ENCODE peak calls at places on chromosomes 13 and 19, in eight cellular contexts. K, C, G, D, A, S, R and N are unnamed samples. For H3K9me3, H3K4me1 and H3K27me3, the result is how much of the 10 kb centered on the place peaks cover.

GRCh38 chr13:33258437-33259193 is 26.9 kb downstream of the STARD13 start:
- DNase-seq in D (no peak), G (no peak), S (peak), R (no peak), C (no peak), A (no peak), K (no peak), N (no peak)

GRCh38 chr13:35618565-35619083 is 142.1 kb upstream of the MAB21L1 start:
- DNase-seq in S (no peak), A (no peak), K (no peak), G (no peak), C (no peak), R (no peak), D (no peak), N (no peak)

GRCh38 chr19:33799507-33799906 is 2.8 kb downstream of the KCTD15 start:
- DNase-seq in S (no peak), D (no peak), R (no peak), K (no peak), C (no peak), G (no peak), A (no peak), N (no peak)

GRCh38 chr19:34555447-34555846 is 73.9 kb downstream of the WTIP start:
- DNase-seq in R (no peak), D (no peak), S (peak), C (peak), G (no peak), K (peak), A (no peak), N (no peak)

GRCh38 chr13:24183741-24184182 is 23.2 kb downstream of the SPATA13 start:
- DNase-seq in G (no peak), D (no peak), S (no peak), K (no peak), R (no peak), A (peak), C (no peak), N (no peak)

GRCh38 chr13:107205318-107206112 is 637.6 kb upstream of the ARGLU1 start:
- DNase-seq in R (peak), S (peak), D (peak), C (peak), A (peak), G (peak), K (peak), N (no peak)

GRCh38 chr19:46994141-46994686 is 25.4 kb upstream of the NPAS1 start:
- DNase-seq in R (peak), D (no peak), G (no peak), A (no peak), S (no peak), K (no peak), C (no peak), N (no peak)

GRCh38 chr13:102609696-102610095 is 12.9 kb downstream of the TPP2 start:
- DNase-seq in C (no peak), G (no peak), K (no peak), R (no peak), S (no peak), A (no peak), D (no peak), N (no peak)

GRCh38 chr19:17762505-17763229 is 11.4 kb downstream of the FCHO1 start:
- DNase-seq in D (no peak), G (no peak), A (no peak), K (no peak), C (peak), S (peak), R (no peak), N (no peak)

GRCh38 chr19:47109541-47110375 is 3.8 kb downstream of the ZC3H4 start:
- DNase-seq in A (no peak), G (no peak), C (no peak), K (peak), D (peak), S (peak), R (no peak), N (peak)

GRCh38 chr19:9947441-9947840 is 11.1 kb upstream of the OLFM2 start:
- DNase-seq in C (no peak), S (no peak), A (no peak), G (no peak), K (no peak), D (no peak), R (no peak), N (no peak)

GRCh38 chr13:67383358-67383757 is 153.2 kb upstream of the PCDH9 start:
- DNase-seq in D (no peak), G (no peak), C (no peak), R (no peak), A (no peak), S (peak), K (no peak), N (no peak)

GRCh38 chr13:59086147-59086546 is 1077.6 kb downstream of the DIAPH3 start:
- DNase-seq in C (no peak), S (peak), D (no peak), G (no peak), A (no peak), R (no peak), K (no peak), N (no peak)

GRCh38 chr19:4889034-4889825 is 13.5 kb downstream of the ARRDC5 start:
- DNase-seq in C (no peak), G (no peak), A (no peak), S (no peak), D (no peak), K (no peak), R (no peak), N (no peak)

GRCh38 chr19:10095948-10096614 is 6.4 kb downstream of the ANGPTL6 start:
- DNase-seq in A (peak), G (peak), C (peak), R (peak), K (peak), S (peak), D (peak), N (peak)

GRCh38 chr19:49874503-49875157 is 2.5 kb downstream of the AKT1S1 start:
- DNase-seq in A (no peak), R (no peak), G (no peak), D (no peak), S (no peak), C (no peak), K (no peak), N (no peak)

GRCh38 chr19:7905859-7906258 is 2.2 kb downstream of the MAP2K7 start:
- DNase-seq in R (peak), C (no peak), G (no peak), A (peak), S (no peak), D (no peak), K (no peak), N (no peak)

GRCh38 chr13:101305981-101306411 is 110.3 kb downstream of the NALCN start:
- DNase-seq in C (no peak), S (no peak), G (no peak), K (no peak), A (no peak), D (no peak), R (no peak), N (no peak)

GRCh38 chr13:109900320-109900719 is 113.9 kb upstream of the IRS2 start:
- DNase-seq in G (no peak), R (no peak), D (no peak), C (peak), S (no peak), K (no peak), A (no peak), N (no peak)

GRCh38 chr13:73421310-73421912 is 362.6 kb downstream of the KLF5 start:
- DNase-seq in A (peak), K (no peak), C (no peak), G (no peak), D (no peak), R (no peak), S (no peak), N (no peak)

GRCh38 chr19:11541238-11541637 is 2.6 kb downstream of the CNN1 start:
- DNase-seq in K (no peak), C (no peak), R (no peak), S (no peak), D (no peak), G (no peak), A (no peak), N (no peak)

GRCh38 chr19:33998302-33998701 is 174.0 kb upstream of the LSM14A start:
- DNase-seq in A (peak), G (no peak), C (no peak), R (no peak), D (no peak), S (no peak), K (no peak), N (no peak)

GRCh38 chr13:110250258-110250891 is 56.6 kb downstream of the COL4A1 start:
- DNase-seq in K (no peak), D (no peak), G (peak), S (peak), A (no peak), R (peak), C (no peak), N (no peak)

GRCh38 chr13:32272021-32272695 is 43.0 kb downstream of the ZAR1L start:
- DNase-seq in C (no peak), G (no peak), D (no peak), R (no peak), S (no peak), A (no peak), K (no peak), N (no peak)

GRCh38 chr13:71522976-71523517 is 344.0 kb downstream of the DACH1 start:
- DNase-seq in C (no peak), S (no peak), G (no peak), K (no peak), D (no peak), A (no peak), R (no peak), N (no peak)

GRCh38 chr13:91085127-91085526 is 262.4 kb upstream of the MIR17HG start:
- DNase-seq in S (no peak), C (no peak), A (no peak), R (no peak), G (no peak), K (no peak), D (no peak), N (no peak)

GRCh38 chr19:31312629-31313244 is 36.5 kb downstream of the TSHZ3 start:
- DNase-seq in R (no peak), K (no peak), C (no peak), S (no peak), G (no peak), A (no peak), D (no peak), N (no peak)

GRCh38 chr13:96428904-96429303 is 339.0 kb downstream of the HS6ST3 start:
- DNase-seq in C (no peak), A (no peak), S (no peak), G (no peak), D (no peak), R (no peak), K (no peak), N (no peak)

GRCh38 chr13:63910406-63910957 is 2494.8 kb upstream of the PCDH20 start:
- DNase-seq in K (no peak), R (no peak), D (no peak), A (no peak), S (peak), C (peak), G (no peak), N (no peak)

GRCh38 chr13:49936943-49937273 is 768 bp upstream of the SPRYD7 start:
- DNase-seq in S (no peak), A (no peak), D (no peak), C (peak), G (no peak), R (no peak), K (no peak), N (no peak)

GRCh38 chr19:18233224-18233825 is 7.1 kb upstream of the PDE4C start:
- DNase-seq in K (peak), R (no peak), C (peak), S (peak), D (peak), G (no peak), A (peak), N (peak)

GRCh38 chr13:97211986-97212385 is 10.1 kb upstream of the MBNL2 start:
- DNase-seq in R (no peak), A (no peak), D (no peak), K (no peak), G (no peak), S (no peak), C (no peak), N (no peak)

GRCh38 chr19:6740589-6741348 is 1.3 kb downstream of the TRIP10 start:
- DNase-seq in R (peak), K (no peak), C (peak), S (peak), G (no peak), D (peak), A (peak), N (no peak)

GRCh38 chr13:40682449-40683240 is 16.2 kb upstream of the FOXO1 start:
- DNase-seq in D (no peak), C (peak), A (no peak), K (peak), S (peak), R (no peak), G (no peak), N (peak)
- H3K9me3 ChIP-seq in D (under half), C (under half), A (under half), K (under half), S (under half), R (under half), G (under half), N (under half)

GRCh38 chr19:2977001-2977685 is at the start of gene TLE6:
- DNase-seq in D (peak), R (peak), C (peak), G (peak), A (peak), S (peak), K (peak), N (peak)

GRCh38 chr19:2976609-2977000 is 759 bp upstream of the TLE6 start:
- DNase-seq in S (no peak), K (no peak), A (no peak), G (no peak), D (no peak), C (peak), R (no peak), N (no peak)

GRCh38 chr19:2970201-2970838 is 7.0 kb upstream of the TLE6 start:
- DNase-seq in S (peak), K (no peak), D (no peak), G (no peak), R (no peak), A (no peak), C (no peak), N (no peak)

GRCh38 chr19:2974342-2974932 is 2.9 kb upstream of the TLE6 start:
- DNase-seq in S (no peak), D (no peak), A (no peak), G (peak), K (no peak), R (peak), C (peak), N (no peak)

DNA sequence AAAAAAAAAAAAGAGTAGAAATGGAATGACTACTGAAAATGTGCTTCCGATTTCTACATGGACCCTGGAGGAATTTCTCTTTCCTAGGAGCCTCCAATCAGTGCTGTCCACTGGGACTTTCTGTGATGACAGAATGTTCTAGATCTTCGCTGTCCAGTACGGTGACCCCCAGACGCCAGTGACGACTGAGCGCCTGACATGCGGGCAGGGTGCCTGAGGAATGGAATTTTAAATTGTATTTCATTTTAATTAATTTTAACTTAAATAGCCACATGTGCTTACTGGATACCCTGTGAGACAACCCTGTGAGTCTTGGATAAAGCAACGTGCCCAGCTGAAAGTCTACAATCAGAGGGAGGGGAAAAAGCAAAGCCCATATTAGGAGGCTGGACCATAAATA is 4.1 kb upstream of the TLE6 start:
- DNase-seq in A (no peak), K (no peak), S (no peak), R (peak), D (no peak), G (no peak), C (no peak), N (no peak)
- H3K4me1 ChIP-seq in A (under half), K (under half), S (under half), R (under half), D (under half), G (under half), C (under half), N (under half)

DNA sequence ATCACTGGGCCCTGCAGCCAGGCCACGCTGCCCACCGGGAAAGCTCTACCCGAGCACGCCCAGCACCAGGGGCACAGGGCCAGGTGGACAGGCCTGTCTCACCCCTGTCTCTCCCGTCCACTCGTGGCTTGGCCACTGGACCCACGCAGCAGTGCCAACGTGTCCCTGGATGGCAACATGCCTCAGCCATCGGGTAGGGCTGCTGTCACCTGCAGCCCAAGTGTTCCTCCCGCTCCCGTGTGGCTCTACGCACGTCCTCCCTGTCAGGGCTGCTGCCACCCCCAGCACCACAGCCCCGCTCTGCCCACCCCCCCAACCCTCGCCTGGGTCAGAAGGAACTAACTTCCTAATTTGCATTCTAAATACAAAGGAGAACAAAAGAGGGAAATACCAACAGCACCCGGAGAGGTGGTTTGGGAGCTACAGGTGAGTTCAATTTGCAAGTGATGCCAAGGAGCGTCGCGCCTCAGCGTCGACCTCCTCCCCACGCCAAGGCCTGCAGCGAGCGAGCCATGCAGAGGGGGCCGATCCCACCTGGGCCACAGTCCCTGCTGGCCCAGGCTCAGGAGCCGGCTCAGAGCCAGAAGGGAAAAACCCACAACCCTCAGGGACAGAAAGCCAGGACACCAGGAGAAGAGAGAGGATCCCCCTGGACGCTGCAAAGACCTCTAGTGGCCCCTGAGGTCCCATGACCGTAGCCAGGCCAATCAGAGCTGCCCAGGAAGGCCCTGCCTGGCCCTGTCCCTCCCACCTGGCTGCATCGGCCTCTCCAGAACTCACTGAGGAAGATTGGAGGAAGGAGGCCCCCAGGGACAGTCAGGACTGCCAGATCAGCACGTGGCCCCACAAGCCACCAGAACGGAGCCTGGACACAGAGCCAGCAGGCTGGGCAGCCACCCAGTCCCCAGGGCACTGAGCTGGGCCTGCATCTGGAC is 128.4 kb upstream of the SPACA7 start:
- DNase-seq in K (no peak), D (no peak), G (no peak), R (no peak), S (no peak), C (no peak), A (no peak), N (no peak)
- H3K27me3 ChIP-seq in K (under half), D (under half), G (under half), R (under half), S (under half), C (under half), A (under half), N (under half)

DNA sequence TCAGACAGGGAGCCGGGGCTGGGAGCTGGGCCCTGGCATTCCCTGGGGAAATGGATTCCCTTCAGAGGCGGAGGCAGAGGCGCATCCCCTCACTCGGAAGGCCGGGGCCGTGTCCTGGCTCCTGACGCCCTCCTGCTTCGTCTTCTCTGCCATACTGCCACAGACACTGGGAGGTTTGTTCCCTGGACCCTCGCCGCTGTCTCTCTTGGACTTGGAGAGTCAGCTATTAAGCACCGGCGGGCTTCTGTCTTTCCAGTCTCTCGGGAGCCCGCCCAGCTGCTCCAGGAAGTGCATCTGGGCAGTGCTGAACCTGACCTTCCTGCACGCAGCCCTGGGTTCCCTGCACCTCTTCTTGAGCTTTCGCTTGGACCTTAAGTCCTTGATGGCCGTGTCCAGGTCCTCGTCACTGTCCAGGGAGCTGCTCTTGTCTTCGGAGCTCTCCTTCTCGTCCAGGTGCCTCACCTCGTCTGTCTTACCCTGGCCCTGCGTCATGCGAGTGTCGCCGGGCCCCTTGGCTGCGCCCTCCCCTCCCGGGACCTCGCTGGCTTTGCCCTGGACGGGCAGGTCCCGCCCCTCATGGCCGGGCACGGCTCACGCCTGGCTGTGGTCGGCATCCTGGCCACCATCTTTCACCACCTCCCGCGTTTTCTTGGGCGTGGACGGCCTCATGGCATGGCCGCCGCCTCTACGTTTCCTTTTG is 14.6 kb downstream of the RB1 start:
- DNase-seq in C (no peak), R (peak), A (no peak), K (no peak), S (no peak), D (no peak), G (no peak), N (no peak)
- H3K9me3 ChIP-seq in C (under half), R (under half), A (under half), K (under half), S (under half), D (under half), G (under half), N (under half)

DNA sequence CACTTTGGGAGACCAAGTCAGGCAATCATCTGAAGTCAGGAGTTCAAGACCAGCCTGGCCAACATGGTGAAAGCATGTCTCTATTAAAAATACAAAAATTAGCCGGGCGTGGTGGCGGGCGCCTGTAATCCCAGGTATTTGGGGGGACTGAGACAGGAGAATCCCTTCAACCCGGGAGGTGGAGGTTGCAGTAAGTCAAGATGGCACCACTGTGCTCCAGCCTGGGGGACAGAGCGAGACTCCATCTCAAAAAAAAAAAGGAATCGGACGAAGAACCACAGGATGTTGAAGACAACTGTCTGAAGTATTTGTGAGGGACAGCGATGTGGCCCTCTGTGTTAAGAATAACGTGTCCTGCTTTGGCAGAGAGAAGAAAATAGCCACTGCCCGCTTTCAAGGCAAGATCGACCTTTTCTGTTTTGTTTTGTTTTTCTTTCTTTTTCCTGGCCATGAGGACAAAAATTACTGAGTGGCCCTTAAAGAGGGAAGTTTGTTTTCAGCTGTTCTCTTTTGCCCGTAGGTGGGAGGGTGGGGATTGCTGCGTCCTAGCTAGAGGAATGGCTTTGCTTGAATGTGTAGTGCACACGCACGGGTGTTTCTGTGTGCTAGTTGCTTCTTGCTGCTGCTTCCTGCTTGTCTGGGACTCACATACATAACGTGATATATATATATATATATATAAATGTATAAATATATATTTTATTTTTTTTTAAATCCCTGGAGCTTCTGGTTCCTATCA is 6.2 kb upstream of the PRKCG start:
- DNase-seq in S (no peak), D (no peak), R (no peak), A (no peak), K (no peak), C (no peak), G (no peak), N (no peak)
- H3K4me1 ChIP-seq in S (under half), D (half or more), R (under half), A (under half), K (under half), C (under half), G (under half), N (half or more)